ENCODE peak calls at places on chromosomes 6 and 20, in nine cellular contexts. One of them, this sample, is unnamed.

GRCh38 chr6:165615629-165616028 is 47.4 kb downstream of the PDE10A start:
- DNase-seq in foreskin keratinocyte: no peak
- DNase-seq in stimulated activated CD4-positive, alpha-beta T cell treated with anti-CD3 and anti-CD28 coated beads, Interleukin-1b, Interleukin-23, amount 100 ng/mL, for 24 hours: no peak
- DNase-seq in AG09309: no peak
- DNase-seq in nucleus accumbens: no peak
- DNase-seq in ACHN: peak
- DNase-seq in heart left ventricle: peak
- DNase-seq in tibial nerve: peak
- DNase-seq in dorsolateral prefrontal cortex: no peak
- DNase-seq in this sample: no peak

GRCh38 chr6:106279179-106279578 is 46.4 kb downstream of the ATG5 start:
- DNase-seq in foreskin keratinocyte: no peak
- DNase-seq in stimulated activated CD4-positive, alpha-beta T cell treated with anti-CD3 and anti-CD28 coated beads, Interleukin-1b, Interleukin-23, amount 100 ng/mL, for 24 hours: no peak
- DNase-seq in AG09309: no peak
- DNase-seq in nucleus accumbens: no peak
- DNase-seq in ACHN: peak
- DNase-seq in heart left ventricle: no peak
- DNase-seq in tibial nerve: no peak
- DNase-seq in dorsolateral prefrontal cortex: no peak
- DNase-seq in this sample: no peak

GRCh38 chr6:149153637-149154036 is 163.9 kb upstream of the TAB2 start:
- DNase-seq in foreskin keratinocyte: no peak
- DNase-seq in stimulated activated CD4-positive, alpha-beta T cell treated with anti-CD3 and anti-CD28 coated beads, Interleukin-1b, Interleukin-23, amount 100 ng/mL, for 24 hours: no peak
- DNase-seq in AG09309: no peak
- DNase-seq in nucleus accumbens: no peak
- DNase-seq in ACHN: no peak
- DNase-seq in heart left ventricle: no peak
- DNase-seq in tibial nerve: no peak
- DNase-seq in dorsolateral prefrontal cortex: no peak
- DNase-seq in this sample: no peak

GRCh38 chr6:63458480-63459115 is 113.7 kb upstream of the LOC128125822 start:
- DNase-seq in foreskin keratinocyte: no peak
- DNase-seq in stimulated activated CD4-positive, alpha-beta T cell treated with anti-CD3 and anti-CD28 coated beads, Interleukin-1b, Interleukin-23, amount 100 ng/mL, for 24 hours: no peak
- DNase-seq in AG09309: no peak
- DNase-seq in nucleus accumbens: no peak
- DNase-seq in ACHN: no peak
- DNase-seq in heart left ventricle: no peak
- DNase-seq in tibial nerve: no peak
- DNase-seq in dorsolateral prefrontal cortex: no peak
- DNase-seq in this sample: no peak

GRCh38 chr6:1143655-1144054 is 168.2 kb upstream of the FOXQ1 start:
- DNase-seq in foreskin keratinocyte: no peak
- DNase-seq in stimulated activated CD4-positive, alpha-beta T cell treated with anti-CD3 and anti-CD28 coated beads, Interleukin-1b, Interleukin-23, amount 100 ng/mL, for 24 hours: no peak
- DNase-seq in AG09309: no peak
- DNase-seq in nucleus accumbens: no peak
- DNase-seq in ACHN: no peak
- DNase-seq in heart left ventricle: no peak
- DNase-seq in tibial nerve: no peak
- DNase-seq in dorsolateral prefrontal cortex: no peak
- DNase-seq in this sample: no peak

GRCh38 chr6:142925575-142926110 is 19.3 kb downstream of the HIVEP2 start:
- DNase-seq in foreskin keratinocyte: no peak
- DNase-seq in stimulated activated CD4-positive, alpha-beta T cell treated with anti-CD3 and anti-CD28 coated beads, Interleukin-1b, Interleukin-23, amount 100 ng/mL, for 24 hours: no peak
- DNase-seq in AG09309: no peak
- DNase-seq in nucleus accumbens: no peak
- DNase-seq in ACHN: no peak
- DNase-seq in heart left ventricle: no peak
- DNase-seq in tibial nerve: no peak
- DNase-seq in dorsolateral prefrontal cortex: no peak
- DNase-seq in this sample: no peak

GRCh38 chr6:32128751-32129296 is 778 bp upstream of the ATF6B start:
- DNase-seq in foreskin keratinocyte: no peak
- DNase-seq in stimulated activated CD4-positive, alpha-beta T cell treated with anti-CD3 and anti-CD28 coated beads, Interleukin-1b, Interleukin-23, amount 100 ng/mL, for 24 hours: no peak
- DNase-seq in AG09309: no peak
- DNase-seq in nucleus accumbens: no peak
- DNase-seq in ACHN: no peak
- DNase-seq in heart left ventricle: no peak
- DNase-seq in tibial nerve: no peak
- DNase-seq in dorsolateral prefrontal cortex: no peak
- DNase-seq in this sample: no peak

GRCh38 chr6:30160791-30161261 is at the start of gene TRIM10:
- DNase-seq in foreskin keratinocyte: no peak
- DNase-seq in stimulated activated CD4-positive, alpha-beta T cell treated with anti-CD3 and anti-CD28 coated beads, Interleukin-1b, Interleukin-23, amount 100 ng/mL, for 24 hours: no peak
- DNase-seq in AG09309: no peak
- DNase-seq in nucleus accumbens: no peak
- DNase-seq in ACHN: no peak
- DNase-seq in heart left ventricle: no peak
- DNase-seq in tibial nerve: no peak
- DNase-seq in dorsolateral prefrontal cortex: no peak
- DNase-seq in this sample: no peak

GRCh38 chr20:878511-879307 is 37.4 kb downstream of the ANGPT4 start:
- DNase-seq in foreskin keratinocyte: no peak
- DNase-seq in stimulated activated CD4-positive, alpha-beta T cell treated with anti-CD3 and anti-CD28 coated beads, Interleukin-1b, Interleukin-23, amount 100 ng/mL, for 24 hours: no peak
- DNase-seq in AG09309: no peak
- DNase-seq in nucleus accumbens: no peak
- DNase-seq in ACHN: peak
- DNase-seq in heart left ventricle: no peak
- DNase-seq in tibial nerve: no peak
- DNase-seq in dorsolateral prefrontal cortex: no peak
- DNase-seq in this sample: no peak

GRCh38 chr20:49320460-49320859 is 42.6 kb upstream of the ZNFX1 start:
- DNase-seq in foreskin keratinocyte: peak
- DNase-seq in stimulated activated CD4-positive, alpha-beta T cell treated with anti-CD3 and anti-CD28 coated beads, Interleukin-1b, Interleukin-23, amount 100 ng/mL, for 24 hours: no peak
- DNase-seq in AG09309: no peak
- DNase-seq in nucleus accumbens: no peak
- DNase-seq in ACHN: peak
- DNase-seq in heart left ventricle: no peak
- DNase-seq in tibial nerve: no peak
- DNase-seq in dorsolateral prefrontal cortex: no peak
- DNase-seq in this sample: no peak

This sample was measured in left ventricle myocardium inferior.